ENCODE peak calls at places on chromosomes 6 and 20, in five cellular contexts. O is GM12878, B is K562, P is H1, R is GM12891. F is an unnamed sample.

GRCh38 chr6:118551063-118551672 is 3.1 kb downstream of the PLN start:
- DNase-seq in O (no peak), B (peak), P (no peak), R (peak), F (peak)

GRCh38 chr6:68559052-68559451 is 76.0 kb upstream of the ADGRB3 start:
- DNase-seq in O (no peak), B (peak), P (no peak), R (no peak), F (no peak)

GRCh38 chr6:52518279-52518944 is 58.4 kb downstream of the TRAM2 start:
- DNase-seq in O (no peak), B (no peak), P (no peak), R (no peak), F (no peak)

GRCh38 chr6:61887425-61887824 is 398.6 kb downstream of the KHDRBS2 start:
- DNase-seq in O (no peak), B (no peak), P (no peak), R (no peak), F (no peak)

GRCh38 chr20:44910690-44911262 is 916 bp downstream of the PABPC1L start:
- DNase-seq in O (no peak), B (peak), P (no peak), R (no peak), F (no peak)

GRCh38 chr20:11687546-11688292 is 230.0 kb upstream of the BTBD3 start:
- DNase-seq in O (no peak), B (no peak), P (no peak), R (no peak), F (no peak)

GRCh38 chr6:149446791-149447376 is 37.9 kb downstream of the ZC3H12D start:
- DNase-seq in O (no peak), B (no peak), P (no peak), R (no peak), F (no peak)

GRCh38 chr6:168704678-168705077 is 263.7 kb downstream of the SMOC2 start:
- DNase-seq in O (no peak), B (no peak), P (no peak), R (no peak), F (no peak)

GRCh38 chr6:23154159-23154558 is 584.8 kb downstream of the HDGFL1 start:
- DNase-seq in O (no peak), B (no peak), P (no peak), R (no peak), F (no peak)

GRCh38 chr20:39524371-39524911 is 562.3 kb downstream of the DHX35 start:
- DNase-seq in O (no peak), B (no peak), P (no peak), R (no peak), F (no peak)

GRCh38 chr6:109867009-109867969 is 110.8 kb upstream of the GPR6 start:
- DNase-seq in O (no peak), B (peak), P (no peak), R (no peak), F (no peak)

GRCh38 chr6:162538643-162539064 is 188.9 kb downstream of the PRKN start:
- DNase-seq in O (no peak), B (peak), P (no peak), R (no peak), F (no peak)

GRCh38 chr20:10523438-10523837 is 88.3 kb downstream of the SLX4IP start:
- DNase-seq in O (no peak), B (no peak), P (no peak), R (no peak), F (no peak)

GRCh38 chr6:87282743-87283142 is 39.6 kb upstream of the SMIM8 start:
- DNase-seq in O (no peak), B (no peak), P (no peak), R (no peak), F (no peak)

GRCh38 chr6:4776967-4777925 is 1.0 kb downstream of the CDYL start:
- DNase-seq in O (no peak), B (peak), P (no peak), R (peak), F (peak)

GRCh38 chr6:146913842-146914562 is 290.2 kb upstream of the STXBP5 start:
- DNase-seq in O (no peak), B (peak), P (peak), R (no peak), F (no peak)

GRCh38 chr6:149335924-149336323 is 18.4 kb downstream of the TAB2 start:
- DNase-seq in O (no peak), B (no peak), P (no peak), R (no peak), F (no peak)

GRCh38 chr6:68740828-68741500 is 105.9 kb downstream of the ADGRB3 start:
- DNase-seq in O (no peak), B (peak), P (no peak), R (no peak), F (no peak)

GRCh38 chr20:47070176-47070575 is 175.5 kb downstream of the EYA2 start:
- DNase-seq in O (no peak), B (no peak), P (no peak), R (no peak), F (no peak)

GRCh38 chr20:63315240-63315981 is 22.4 kb downstream of the COL20A1 start:
- DNase-seq in O (no peak), B (no peak), P (no peak), R (no peak), F (no peak)

GRCh38 chr6:159467473-159468041 is 225.5 kb downstream of the SOD2 start:
- DNase-seq in O (peak), B (no peak), P (no peak), R (peak), F (peak)

GRCh38 chr6:3755637-3756515 is 4.4 kb upstream of the PXDC1 start:
- DNase-seq in O (no peak), B (no peak), P (no peak), R (no peak), F (no peak)

GRCh38 chr6:1767481-1768246 is 157.9 kb downstream of the FOXC1 start:
- DNase-seq in O (no peak), B (no peak), P (no peak), R (no peak), F (no peak)

GRCh38 chr6:5379647-5380242 is 118.4 kb downstream of the FARS2 start:
- DNase-seq in O (peak), B (peak), P (peak), R (peak), F (peak)

GRCh38 chr6:144543006-144543871 is 258.1 kb downstream of the UTRN start:
- DNase-seq in O (no peak), B (peak), P (no peak), R (no peak), F (no peak)

GRCh38 chr6:132764370-132764769 is 6.7 kb upstream of the VNN2 start:
- DNase-seq in O (no peak), B (no peak), P (no peak), R (no peak), F (no peak)

GRCh38 chr6:3309391-3310050 is 50.8 kb downstream of the PSMG4 start:
- DNase-seq in O (no peak), B (no peak), P (no peak), R (no peak), F (no peak)

GRCh38 chr6:161226005-161226964 is 47.6 kb downstream of the AGPAT4 start:
- DNase-seq in O (no peak), B (peak), P (no peak), R (no peak), F (no peak)

GRCh38 chr6:113414511-113414910 is 442.6 kb upstream of the MARCKS start:
- DNase-seq in O (no peak), B (no peak), P (no peak), R (no peak), F (no peak)

GRCh38 chr6:1070085-1070521 is 241.8 kb upstream of the FOXQ1 start:
- DNase-seq in O (no peak), B (peak), P (no peak), R (no peak), F (no peak)

GRCh38 chr20:53827996-53828672 is 234.5 kb upstream of the ZNF217 start:
- DNase-seq in O (no peak), B (no peak), P (no peak), R (no peak), F (no peak)

GRCh38 chr6:506508-506907 is 115.0 kb downstream of the IRF4 start:
- DNase-seq in O (no peak), B (no peak), P (no peak), R (no peak), F (no peak)

GRCh38 chr6:35553309-35553708 is 40.6 kb upstream of the TULP1 start:
- DNase-seq in O (no peak), B (peak), P (no peak), R (no peak), F (no peak)

GRCh38 chr6:35554811-35555210 is 42.1 kb upstream of the TULP1 start:
- DNase-seq in O (no peak), B (no peak), P (no peak), R (no peak), F (no peak)

GRCh38 chr6:35550437-35550836 is 37.7 kb upstream of the TULP1 start:
- DNase-seq in O (no peak), B (no peak), P (no peak), R (no peak), F (no peak)

GRCh38 chr6:35547666-35548065 is 35.0 kb upstream of the TULP1 start:
- DNase-seq in O (no peak), B (no peak), P (no peak), R (no peak), F (no peak)

GRCh38 chr6:35552285-35552917 is 39.7 kb upstream of the TULP1 start:
- DNase-seq in O (peak), B (peak), P (peak), R (no peak), F (no peak)
- TF ChIP-seq TAF1 in O (no peak), B (no peak), P (no peak), R (no peak), F (no peak)

GRCh38 chr6:138307352-138307751 is 70.4 kb upstream of the SMIM28 start:
- DNase-seq in O (no peak), B (no peak), P (no peak), R (no peak), F (no peak)
- TF ChIP-seq TAF1 in O (no peak), B (no peak), P (no peak), R (no peak), F (no peak)

DNA sequence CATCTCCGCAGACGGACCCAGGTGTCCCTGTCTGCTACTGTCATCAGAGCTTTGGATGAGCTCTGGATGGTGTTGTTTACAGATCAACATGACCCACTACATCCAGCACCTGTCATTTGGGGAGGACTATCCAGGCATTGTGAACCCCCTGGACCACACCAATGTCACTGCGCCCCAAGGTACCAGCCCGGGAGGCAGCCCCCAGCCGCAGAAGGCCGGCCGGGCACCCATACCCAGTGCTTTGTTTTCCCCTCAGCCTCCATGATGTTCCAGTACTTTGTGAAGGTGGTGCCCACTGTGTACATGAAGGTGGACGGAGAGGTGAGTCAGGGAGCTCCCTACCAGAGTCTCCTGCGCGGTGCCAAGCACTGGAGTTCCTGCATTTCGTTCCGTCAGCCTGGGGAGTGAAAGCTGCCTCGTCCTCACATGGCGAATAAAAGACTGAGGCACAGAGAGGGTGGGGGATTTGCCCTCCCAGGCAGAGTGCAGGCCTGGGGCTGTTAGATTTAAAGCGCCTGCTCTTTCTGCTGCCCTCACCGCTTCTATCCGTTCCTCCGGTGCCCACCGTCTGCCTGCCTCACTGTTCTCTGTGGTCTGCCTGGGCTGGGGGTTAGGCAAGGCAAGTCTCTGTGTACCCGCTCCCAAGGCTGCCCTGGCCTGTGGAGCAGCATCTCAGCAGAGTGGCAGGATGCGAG is 14.2 kb downstream of the ERGIC3 start:
- DNase-seq in O (no peak), B (no peak), P (no peak), R (no peak), F (no peak)
- TF ChIP-seq TAF1 in O (no peak), B (no peak), P (no peak), R (no peak), F (no peak)

GRCh38 chr20:37670426-37670825 is 23.4 kb upstream of the CTNNBL1 start:
- DNase-seq in O (no peak), B (no peak), P (no peak), R (no peak), F (no peak)
- TF ChIP-seq TAF1 in O (no peak), B (no peak), P (no peak), R (no peak), F (no peak)

GRCh38 chr6:156865019-156865629 is 87.9 kb downstream of the ARID1B start:
- DNase-seq in O (no peak), B (no peak), P (no peak), R (no peak), F (no peak)

GRCh38 chr6:156864557-156864956 is 87.4 kb downstream of the ARID1B start:
- DNase-seq in O (no peak), B (no peak), P (no peak), R (no peak), F (no peak)

GRCh38 chr6:156868385-156868784 is 91.2 kb downstream of the ARID1B start:
- DNase-seq in O (no peak), B (no peak), P (no peak), R (no peak), F (no peak)

GRCh38 chr6:156866181-156866862 is 89.1 kb downstream of the ARID1B start:
- DNase-seq in O (no peak), B (no peak), P (no peak), R (no peak), F (no peak)

DNA sequence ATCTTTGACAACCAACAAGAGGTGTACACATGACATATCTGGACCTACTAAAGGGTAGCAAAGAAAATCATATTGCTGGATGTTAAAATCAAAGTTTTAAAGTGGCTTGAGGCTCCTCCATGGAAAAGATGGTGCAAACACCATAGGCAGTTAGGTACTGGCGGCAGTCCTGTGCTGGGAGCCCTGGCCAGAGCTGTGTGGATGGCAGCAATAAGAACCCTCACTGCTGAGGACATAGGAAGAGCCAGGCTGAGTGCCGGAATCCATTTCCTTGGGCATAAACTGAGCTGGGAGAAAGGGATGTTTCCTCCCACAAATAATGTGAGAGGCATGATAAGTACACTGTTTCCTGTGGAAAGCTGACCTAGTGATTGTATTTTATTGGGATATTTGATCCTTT is 89.9 kb downstream of the ARID1B start:
- DNase-seq in O (no peak), B (no peak), P (no peak), R (no peak), F (no peak)
- TF ChIP-seq TAF1 in O (no peak), B (no peak), P (no peak), R (no peak), F (no peak)

DNA sequence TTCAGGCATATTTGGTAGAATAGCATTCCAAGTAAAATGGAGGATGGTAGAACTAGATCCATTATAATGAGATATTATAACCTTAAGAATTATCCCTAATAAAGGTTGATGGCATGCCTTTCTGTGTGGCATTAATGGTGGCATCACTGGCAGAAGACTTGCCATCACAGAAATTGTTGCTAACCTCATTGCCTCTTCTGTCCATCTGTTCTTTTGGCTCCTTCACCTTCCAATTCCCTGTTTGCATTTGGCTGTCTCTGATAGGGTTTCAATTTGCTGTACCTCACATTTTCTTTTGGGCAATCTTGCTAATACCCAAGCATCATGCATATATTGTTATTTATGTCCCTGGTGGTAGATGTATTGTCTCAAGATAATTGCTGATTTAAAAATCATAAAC is 98.9 kb downstream of the SMPDL3A start:
- DNase-seq in O (no peak), B (no peak), P (no peak), R (no peak), F (no peak)
- TF ChIP-seq TAF1 in O (no peak), B (no peak), P (no peak), R (no peak), F (no peak)

DNA sequence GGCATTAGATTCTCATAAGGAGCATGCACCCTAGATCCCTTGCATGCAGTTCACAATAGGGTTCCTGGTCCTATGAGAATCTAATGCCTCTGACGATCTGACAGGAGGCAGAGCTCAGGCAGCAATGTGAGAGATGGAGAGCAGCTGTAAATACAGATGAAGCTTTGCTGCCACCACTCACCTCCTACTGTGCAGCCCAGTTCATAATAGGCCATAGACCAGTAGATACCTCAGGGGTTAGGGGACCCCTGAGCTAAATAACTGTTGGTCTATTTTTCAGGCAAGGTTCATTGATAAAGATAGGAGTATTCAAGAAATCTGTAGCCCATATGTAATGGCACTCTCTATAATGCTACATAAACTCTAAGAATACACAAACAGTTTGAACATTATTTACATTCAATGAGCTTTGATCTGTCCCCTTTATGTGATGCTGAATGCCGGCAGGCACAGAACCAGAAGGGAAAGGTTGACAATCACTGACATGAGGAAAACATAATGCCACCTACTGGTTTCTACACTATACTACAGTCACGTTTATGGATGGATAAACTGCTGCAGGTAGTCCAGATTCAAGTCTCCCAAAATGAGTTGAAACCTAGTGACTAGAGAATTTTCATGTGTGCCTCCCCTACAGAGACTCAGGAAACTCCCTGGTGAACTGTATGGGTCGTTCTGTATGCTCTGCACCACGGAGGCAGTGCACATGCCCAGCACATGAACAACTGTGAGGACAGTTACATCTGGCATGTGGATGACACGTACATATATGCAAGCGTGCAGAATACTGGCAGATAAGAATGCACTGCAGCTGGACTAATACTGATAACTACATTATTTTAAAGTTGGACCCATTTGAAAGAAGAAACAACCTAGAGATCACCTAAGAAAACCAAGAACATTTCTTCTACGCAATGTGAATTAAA is 72.0 kb downstream of the DST start:
- DNase-seq in O (no peak), B (peak), P (no peak), R (no peak), F (no peak)
- TF ChIP-seq TAF1 in O (no peak), B (no peak), P (no peak), R (no peak), F (no peak)

GRCh38 chr20:57387463-57387862 is 3.7 kb upstream of the RBM38 start:
- DNase-seq in O (no peak), B (no peak), P (no peak), R (no peak), F (no peak)
- TF ChIP-seq TAF1 in O (no peak), B (no peak), P (no peak), R (no peak), F (no peak)

GRCh38 chr20:41029150-41029872 is 689 bp downstream of the TOP1 start:
- DNase-seq in O (no peak), B (peak), P (no peak), R (no peak), F (peak)
- TF ChIP-seq TAF1 in O (no peak), B (no peak), P (peak), R (no peak), F (no peak)

F was measured in GM12892.